ENCODE peak calls at places on chromosomes 13 and 19, in six cellular contexts. One of them, this sample, is unnamed.

GRCh38 chr13:112702341-112702982 is 12.6 kb downstream of the ATP11A start:
- DNase-seq in DND-41: no peak
- DNase-seq in fibroblast of lung: no peak
- DNase-seq in IMR-90: no peak
- DNase-seq in colonic mucosa: no peak
- DNase-seq in GM23248: no peak
- DNase-seq in this sample: no peak

GRCh38 chr19:7645656-7646425 is 8.9 kb downstream of the STXBP2 start:
- DNase-seq in DND-41: no peak
- DNase-seq in fibroblast of lung: no peak
- DNase-seq in IMR-90: no peak
- DNase-seq in colonic mucosa: no peak
- DNase-seq in GM23248: no peak
- DNase-seq in this sample: no peak

GRCh38 chr19:46480409-46480808 is 9.0 kb upstream of the PNMA8A start:
- DNase-seq in DND-41: no peak
- DNase-seq in fibroblast of lung: peak
- DNase-seq in IMR-90: peak
- DNase-seq in colonic mucosa: no peak
- DNase-seq in GM23248: peak
- DNase-seq in this sample: no peak

GRCh38 chr13:97567510-97568243 is 133.7 kb downstream of the RAP2A start:
- DNase-seq in DND-41: no peak
- DNase-seq in fibroblast of lung: peak
- DNase-seq in IMR-90: peak
- DNase-seq in colonic mucosa: peak
- DNase-seq in GM23248: peak
- DNase-seq in this sample: no peak

GRCh38 chr19:45066921-45067661 is 9.2 kb downstream of the ZNF296 start:
- DNase-seq in DND-41: no peak
- DNase-seq in fibroblast of lung: no peak
- DNase-seq in IMR-90: no peak
- DNase-seq in colonic mucosa: no peak
- DNase-seq in GM23248: no peak
- DNase-seq in this sample: no peak

GRCh38 chr19:3785464-3785937 is 680 bp downstream of the MATK start:
- DNase-seq in DND-41: peak
- DNase-seq in fibroblast of lung: no peak
- DNase-seq in IMR-90: no peak
- DNase-seq in colonic mucosa: no peak
- DNase-seq in GM23248: no peak
- DNase-seq in this sample: no peak

GRCh38 chr13:106867249-106867648 is 299.3 kb upstream of the ARGLU1 start:
- DNase-seq in DND-41: no peak
- DNase-seq in fibroblast of lung: peak
- DNase-seq in IMR-90: no peak
- DNase-seq in colonic mucosa: no peak
- DNase-seq in GM23248: peak
- DNase-seq in this sample: no peak

GRCh38 chr19:801861-802496 is 4.7 kb downstream of the PTBP1 start:
- DNase-seq in DND-41: no peak
- DNase-seq in fibroblast of lung: peak
- DNase-seq in IMR-90: peak
- DNase-seq in colonic mucosa: no peak
- DNase-seq in GM23248: peak
- DNase-seq in this sample: no peak

GRCh38 chr19:10295305-10295846 is 5.6 kb downstream of the ICAM5 start:
- DNase-seq in DND-41: no peak
- DNase-seq in fibroblast of lung: no peak
- DNase-seq in IMR-90: no peak
- DNase-seq in colonic mucosa: peak
- DNase-seq in GM23248: peak
- DNase-seq in this sample: no peak

GRCh38 chr13:97844151-97844550 is 109.3 kb upstream of the IPO5 start:
- DNase-seq in DND-41: no peak
- DNase-seq in fibroblast of lung: no peak
- DNase-seq in IMR-90: no peak
- DNase-seq in colonic mucosa: no peak
- DNase-seq in GM23248: no peak
- DNase-seq in this sample: no peak

GRCh38 chr13:35729926-35730627 is 253.6 kb upstream of the MAB21L1 start:
- DNase-seq in DND-41: no peak
- DNase-seq in fibroblast of lung: no peak
- DNase-seq in IMR-90: no peak
- DNase-seq in colonic mucosa: no peak
- DNase-seq in GM23248: no peak
- DNase-seq in this sample: no peak

GRCh38 chr19:35041548-35042055 is at the start of gene HPN:
- DNase-seq in DND-41: no peak
- DNase-seq in fibroblast of lung: no peak
- DNase-seq in IMR-90: no peak
- DNase-seq in colonic mucosa: no peak
- DNase-seq in GM23248: no peak
- DNase-seq in this sample: no peak

GRCh38 chr13:75760182-75760981 is 124.3 kb downstream of the LMO7 start:
- DNase-seq in DND-41: no peak
- DNase-seq in fibroblast of lung: peak
- DNase-seq in IMR-90: peak
- DNase-seq in colonic mucosa: peak
- DNase-seq in GM23248: peak
- DNase-seq in this sample: no peak

GRCh38 chr13:81487151-81487550 is 1146.2 kb upstream of the SPRY2 start:
- DNase-seq in DND-41: no peak
- DNase-seq in fibroblast of lung: no peak
- DNase-seq in IMR-90: no peak
- DNase-seq in colonic mucosa: peak
- DNase-seq in GM23248: no peak
- DNase-seq in this sample: peak

DNA sequence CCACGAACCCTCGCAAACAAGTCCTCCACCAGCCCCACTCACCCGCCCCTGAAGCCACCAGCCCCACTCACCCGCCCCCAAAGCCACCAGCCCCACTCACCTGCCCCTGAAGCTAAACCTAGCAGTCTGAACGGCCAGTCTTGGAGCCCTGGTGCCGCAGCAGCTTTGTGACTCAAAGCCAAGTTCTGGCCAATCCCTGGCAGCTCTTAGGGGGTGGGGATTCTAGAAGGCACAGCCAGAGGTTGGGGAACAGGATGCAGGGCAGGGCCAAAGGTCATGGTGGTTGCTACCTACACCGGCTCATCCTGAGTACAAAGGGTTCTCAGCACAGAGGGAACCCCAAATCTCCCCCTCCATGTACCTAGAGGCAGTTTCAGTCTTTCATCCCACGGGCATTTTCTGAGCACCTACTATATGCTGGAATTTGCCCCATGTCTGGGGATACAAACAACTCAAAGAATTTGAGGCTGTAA is at the start of gene IQCN:
- DNase-seq in DND-41: no peak
- DNase-seq in fibroblast of lung: peak
- DNase-seq in IMR-90: no peak
- DNase-seq in colonic mucosa: peak
- DNase-seq in GM23248: peak
- DNase-seq in this sample: no peak
- H3K9ac ChIP-seq in DND-41: no peak
- H3K9ac ChIP-seq in fibroblast of lung: no peak
- H3K9ac ChIP-seq in IMR-90: peak
- H3K9ac ChIP-seq in colonic mucosa: peak
- H3K9ac ChIP-seq in GM23248: peak
- H3K9ac ChIP-seq in this sample: no peak

GRCh38 chr13:72141845-72142470 is 275.0 kb upstream of the DACH1 start:
- DNase-seq in DND-41: no peak
- DNase-seq in fibroblast of lung: peak
- DNase-seq in IMR-90: no peak
- DNase-seq in colonic mucosa: no peak
- DNase-seq in GM23248: no peak
- DNase-seq in this sample: no peak
- H3K9ac ChIP-seq in DND-41: no peak
- H3K9ac ChIP-seq in fibroblast of lung: no peak
- H3K9ac ChIP-seq in IMR-90: no peak
- H3K9ac ChIP-seq in colonic mucosa: no peak
- H3K9ac ChIP-seq in GM23248: no peak
- H3K9ac ChIP-seq in this sample: no peak

GRCh38 chr19:2170219-2170618 is 6.5 kb downstream of the DOT1L start:
- DNase-seq in DND-41: no peak
- DNase-seq in fibroblast of lung: no peak
- DNase-seq in IMR-90: no peak
- DNase-seq in colonic mucosa: no peak
- DNase-seq in GM23248: no peak
- DNase-seq in this sample: no peak

GRCh38 chr19:2173841-2174577 is 10.3 kb downstream of the DOT1L start:
- DNase-seq in DND-41: no peak
- DNase-seq in fibroblast of lung: no peak
- DNase-seq in IMR-90: no peak
- DNase-seq in colonic mucosa: no peak
- DNase-seq in GM23248: no peak
- DNase-seq in this sample: no peak

GRCh38 chr19:2170987-2171348 is 7.2 kb downstream of the DOT1L start:
- DNase-seq in DND-41: no peak
- DNase-seq in fibroblast of lung: no peak
- DNase-seq in IMR-90: no peak
- DNase-seq in colonic mucosa: no peak
- DNase-seq in GM23248: no peak
- DNase-seq in this sample: no peak

GRCh38 chr19:2173388-2173787 is 9.7 kb downstream of the DOT1L start:
- DNase-seq in DND-41: no peak
- DNase-seq in fibroblast of lung: no peak
- DNase-seq in IMR-90: no peak
- DNase-seq in colonic mucosa: no peak
- DNase-seq in GM23248: no peak
- DNase-seq in this sample: no peak

DNA sequence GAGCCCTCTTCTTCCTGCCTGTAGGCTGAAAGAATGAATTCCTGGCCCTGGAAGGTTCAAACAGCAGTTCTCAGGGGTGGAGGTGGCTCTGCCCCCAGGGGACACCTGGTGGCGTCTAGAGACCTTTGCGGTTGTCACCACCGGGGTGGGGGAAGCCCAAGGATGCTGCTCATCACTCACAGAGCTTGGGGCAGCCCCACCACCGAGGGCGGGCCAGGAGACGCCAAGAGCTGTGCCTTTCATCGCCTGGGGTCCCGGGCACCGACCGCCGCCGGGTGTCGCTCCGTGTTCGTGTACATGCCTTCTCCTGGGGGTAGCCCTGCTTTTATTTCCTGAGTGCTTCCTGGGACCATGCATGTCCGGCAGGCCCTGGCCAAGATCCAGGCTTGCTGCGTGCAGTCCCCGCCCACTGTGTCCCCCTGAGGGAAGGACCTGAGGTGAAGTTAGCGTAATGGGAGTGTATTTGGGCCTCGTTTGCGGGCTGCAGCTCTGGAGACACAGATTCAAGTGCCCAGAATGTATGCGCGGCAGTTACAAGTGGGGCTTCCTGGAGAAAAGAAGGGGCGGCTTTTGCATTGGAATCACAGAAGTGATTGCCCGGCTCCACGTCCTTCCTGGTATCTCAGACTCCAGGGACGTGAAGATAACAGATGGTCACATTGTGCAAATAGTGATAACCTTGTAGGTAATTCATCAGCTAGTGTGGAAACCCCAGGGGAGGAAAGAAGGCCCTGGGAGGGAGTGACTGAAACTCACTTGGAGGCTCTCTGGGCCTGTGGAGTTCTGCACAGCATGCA is 7.8 kb downstream of the DOT1L start:
- DNase-seq in DND-41: peak
- DNase-seq in fibroblast of lung: peak
- DNase-seq in IMR-90: peak
- DNase-seq in colonic mucosa: no peak
- DNase-seq in GM23248: no peak
- DNase-seq in this sample: no peak
- H3K9ac ChIP-seq in DND-41: no peak
- H3K9ac ChIP-seq in fibroblast of lung: peak
- H3K9ac ChIP-seq in IMR-90: peak
- H3K9ac ChIP-seq in colonic mucosa: peak
- H3K9ac ChIP-seq in GM23248: no peak
- H3K9ac ChIP-seq in this sample: no peak

GRCh38 chr19:13102416-13102665 is 317 bp downstream of the LYL1 start:
- DNase-seq in DND-41: no peak
- DNase-seq in fibroblast of lung: no peak
- DNase-seq in IMR-90: no peak
- DNase-seq in colonic mucosa: no peak
- DNase-seq in GM23248: peak
- DNase-seq in this sample: no peak

GRCh38 chr19:13103961-13104847 is 1.5 kb upstream of the LYL1 start:
- DNase-seq in DND-41: peak
- DNase-seq in fibroblast of lung: no peak
- DNase-seq in IMR-90: no peak
- DNase-seq in colonic mucosa: peak
- DNase-seq in GM23248: peak
- DNase-seq in this sample: no peak

GRCh38 chr19:13104848-13105646 is 2.4 kb upstream of the LYL1 start:
- DNase-seq in DND-41: no peak
- DNase-seq in fibroblast of lung: no peak
- DNase-seq in IMR-90: no peak
- DNase-seq in colonic mucosa: no peak
- DNase-seq in GM23248: no peak
- DNase-seq in this sample: no peak

GRCh38 chr19:13102666-13103584 is at the start of gene LYL1:
- DNase-seq in DND-41: no peak
- DNase-seq in fibroblast of lung: no peak
- DNase-seq in IMR-90: no peak
- DNase-seq in colonic mucosa: peak
- DNase-seq in GM23248: no peak
- DNase-seq in this sample: no peak

DNA sequence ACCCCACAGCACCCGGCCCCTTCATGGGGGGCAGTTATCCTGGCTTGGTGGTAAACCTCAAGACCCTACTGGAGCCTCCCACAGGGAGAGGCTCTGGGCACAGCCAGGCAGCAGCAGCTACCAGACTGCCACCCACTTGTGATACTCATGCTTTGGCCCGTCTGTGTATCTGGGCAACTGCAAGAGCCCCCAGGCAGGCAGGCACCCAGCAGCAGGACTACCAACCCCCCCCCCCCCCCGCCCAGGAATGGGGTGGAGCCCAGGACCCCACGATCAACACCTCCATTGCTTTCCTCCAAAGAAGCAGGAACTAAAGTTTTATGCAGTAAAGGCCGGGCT is 896 bp upstream of the LYL1 start:
- DNase-seq in DND-41: no peak
- DNase-seq in fibroblast of lung: no peak
- DNase-seq in IMR-90: no peak
- DNase-seq in colonic mucosa: no peak
- DNase-seq in GM23248: no peak
- DNase-seq in this sample: no peak
- H3K9ac ChIP-seq in DND-41: no peak
- H3K9ac ChIP-seq in fibroblast of lung: no peak
- H3K9ac ChIP-seq in IMR-90: no peak
- H3K9ac ChIP-seq in colonic mucosa: peak
- H3K9ac ChIP-seq in GM23248: no peak
- H3K9ac ChIP-seq in this sample: no peak

This sample was measured in SK-N-MC.